ENCODE peak calls at places on chromosomes 13 and 19, in ten cellular contexts. W, B, U, R, Y, J, Q, I, T and E are unnamed samples.

GRCh38 chr19:2136796-2137195 is 14.6 kb downstream of the AP3D1 start:
- DNase-seq in W (no peak), B (no peak), U (peak; percentile 81), R (no peak), Y (no peak), J (no peak), Q (no peak), I (no peak), T (no peak), E (no peak)

GRCh38 chr13:44365008-44365407 is 8.6 kb upstream of the SERP2 start:
- DNase-seq in W (no peak), B (no peak), U (no peak), R (no peak), Y (no peak), J (no peak), Q (no peak), I (no peak), T (no peak), E (no peak)

GRCh38 chr13:18951412-18951811 is 230.2 kb downstream of the TUBA3C start:
- DNase-seq in W (no peak), B (no peak), U (peak; percentile 73), R (no peak), Y (no peak), J (no peak), Q (no peak), I (no peak), T (no peak), E (no peak)

GRCh38 chr13:110301606-110302131 is 5.3 kb downstream of the COL4A1 start:
- DNase-seq in W (no peak), B (no peak), U (no peak), R (peak; percentile 80), Y (peak; percentile 24), J (no peak), Q (no peak), I (no peak), T (peak; percentile 75), E (no peak)

GRCh38 chr19:48069435-48069834 is 25.6 kb upstream of the CABP5 start:
- DNase-seq in W (no peak), B (no peak), U (no peak), R (no peak), Y (peak; percentile 73), J (no peak), Q (no peak), I (no peak), T (no peak), E (no peak)

GRCh38 chr19:50896591-50897190 is 14.5 kb downstream of the KLK4 start:
- DNase-seq in W (peak; percentile 90), B (peak; percentile 58), U (no peak), R (peak; percentile 49), Y (no peak), J (no peak), Q (no peak), I (peak; percentile 36), T (peak; percentile 14), E (peak; percentile 38)

GRCh38 chr19:42121666-42122069 is 10.6 kb downstream of the POU2F2 start:
- DNase-seq in W (peak; percentile 87), B (peak; percentile 85), U (no peak), R (peak; percentile 79), Y (peak; percentile 69), J (peak; percentile 59), Q (no peak), I (peak; percentile 89), T (peak; percentile 69), E (peak; percentile 84)

GRCh38 chr19:40989453-40989852 is 1.6 kb upstream of the CYP2B6 start:
- DNase-seq in W (no peak), B (no peak), U (no peak), R (no peak), Y (no peak), J (no peak), Q (no peak), I (no peak), T (no peak), E (no peak)

GRCh38 chr19:913080-913748 is at the start of gene R3HDM4:
- DNase-seq in W (peak; percentile 80), B (peak; percentile 85), U (peak; percentile 98), R (no peak), Y (peak; percentile 68), J (peak; percentile 89), Q (peak; percentile 84), I (peak; percentile 60), T (peak; percentile 71), E (peak; percentile 50)

GRCh38 chr19:17944301-17944700 is 11.5 kb downstream of the CCDC124 start:
- DNase-seq in W (no peak), B (no peak), U (no peak), R (peak; percentile 41), Y (no peak), J (no peak), Q (no peak), I (no peak), T (peak; percentile 73), E (peak; percentile 87)

GRCh38 chr13:108176685-108177274 is 38.6 kb downstream of the LIG4 start:
- DNase-seq in W (peak; percentile 52), B (peak; percentile 25), U (no peak), R (peak; percentile 49), Y (peak; percentile 77), J (peak; percentile 37), Q (no peak), I (peak; percentile 48), T (peak; percentile 25), E (peak; percentile 40)

GRCh38 chr13:22073718-22074117 is 402.8 kb downstream of the FGF9 start:
- DNase-seq in W (no peak), B (no peak), U (no peak), R (no peak), Y (no peak), J (no peak), Q (no peak), I (no peak), T (no peak), E (no peak)

GRCh38 chr13:48891586-48891985 is 84.1 kb upstream of the FNDC3A start:
- DNase-seq in W (no peak), B (no peak), U (no peak), R (peak; percentile 84), Y (no peak), J (no peak), Q (no peak), I (peak; percentile 50), T (peak; percentile 22), E (peak; percentile 62)

GRCh38 chr13:102556806-102557205 is 40.0 kb upstream of the TPP2 start:
- DNase-seq in W (no peak), B (no peak), U (no peak), R (no peak), Y (no peak), J (no peak), Q (no peak), I (no peak), T (no peak), E (no peak)

GRCh38 chr13:100517135-100517534 is 71.5 kb downstream of the GGACT start:
- DNase-seq in W (no peak), B (no peak), U (no peak), R (no peak), Y (no peak), J (peak; percentile 68), Q (no peak), I (no peak), T (no peak), E (no peak)

GRCh38 chr19:43367822-43368221 is 14.3 kb downstream of the CD177 start:
- DNase-seq in W (no peak), B (no peak), U (no peak), R (no peak), Y (no peak), J (no peak), Q (no peak), I (no peak), T (no peak), E (no peak)

GRCh38 chr19:11377237-11377636 is 2.8 kb downstream of the SWSAP1 start:
- DNase-seq in W (no peak), B (no peak), U (no peak), R (peak; percentile 82), Y (peak; percentile 27), J (peak; percentile 48), Q (no peak), I (peak; percentile 60), T (peak; percentile 81), E (peak; percentile 90)

GRCh38 chr13:20823071-20823470 is 49.3 kb upstream of the EEF1AKMT1 start:
- DNase-seq in W (no peak), B (no peak), U (no peak), R (no peak), Y (no peak), J (no peak), Q (no peak), I (no peak), T (no peak), E (no peak)

GRCh38 chr13:109940637-109941036 is 154.3 kb upstream of the IRS2 start:
- DNase-seq in W (no peak), B (no peak), U (no peak), R (no peak), Y (no peak), J (no peak), Q (no peak), I (no peak), T (no peak), E (no peak)

GRCh38 chr19:46471116-46471733 is at the start of gene PNMA8A:
- DNase-seq in W (no peak), B (no peak), U (peak; percentile 92), R (peak; percentile 63), Y (peak; percentile 96), J (peak; percentile 24), Q (peak; percentile 88), I (no peak), T (peak; percentile 94), E (peak; percentile 28)

GRCh38 chr13:91554101-91554500 is 155.7 kb downstream of the GPC5 start:
- DNase-seq in W (no peak), B (no peak), U (no peak), R (no peak), Y (no peak), J (no peak), Q (no peak), I (no peak), T (no peak), E (no peak)

GRCh38 chr19:52248256-52248655 is 21.1 kb upstream of the ZNF766 start:
- DNase-seq in W (peak; percentile 59), B (no peak), U (no peak), R (peak; percentile 50), Y (peak; percentile 83), J (peak; percentile 66), Q (no peak), I (peak; percentile 69), T (peak; percentile 42), E (peak; percentile 35)
- TF ChIP-seq CTCF in W (peak; percentile 35), B (no peak), U (peak; percentile 32), R (peak; percentile 59), Y (peak; percentile 70), J (peak; percentile 52), Q (no peak), I (peak; percentile 42), T (peak; percentile 50), E (peak; percentile 41)

GRCh38 chr13:113907637-113908617 is 44.1 kb upstream of the GAS6 start:
- DNase-seq in W (no peak), B (no peak), U (no peak), R (no peak), Y (no peak), J (peak; percentile 36), Q (no peak), I (no peak), T (peak; percentile 66), E (no peak)
- TF ChIP-seq CTCF in W (no peak), B (no peak), U (no peak), R (no peak), Y (no peak), J (no peak), Q (no peak), I (no peak), T (no peak), E (no peak)

GRCh38 chr19:5774921-5775320 is 9.6 kb downstream of the PRR22 start:
- DNase-seq in W (no peak), B (no peak), U (no peak), R (no peak), Y (no peak), J (no peak), Q (no peak), I (no peak), T (no peak), E (no peak)
- TF ChIP-seq CTCF in W (no peak), B (no peak), U (no peak), R (no peak), Y (no peak), J (no peak), Q (no peak), I (no peak), T (no peak), E (no peak)

GRCh38 chr19:54159352-54160181 is at the start of gene LENG1:
- DNase-seq in W (peak; percentile 100), B (peak; percentile 84), U (peak; percentile 96), R (peak; percentile 100), Y (peak; percentile 100), J (peak; percentile 100), Q (peak; percentile 97), I (peak; percentile 99), T (peak; percentile 100), E (peak; percentile 100)
- TF ChIP-seq CTCF in W (peak; percentile 47), B (no peak), U (peak; percentile 66), R (peak; percentile 41), Y (peak; percentile 35), J (no peak), Q (peak; percentile 28), I (no peak), T (peak; percentile 11), E (no peak)